ENCODE peak calls at places on chromosomes 2 and 18, in six cellular contexts. H is K562, B is HCT116, P is H1, M is HepG2, O is SK-N-SH. A is an unnamed sample.

GRCh38 chr18:76803814-76804213 is 18.5 kb upstream of the ZNF236 start:
- DNase-seq in B (no peak), H (peak; percentile 45), M (peak; percentile 44), P (peak; percentile 88), O (peak; percentile 77), A (no peak)

GRCh38 chr2:42510191-42510929 is 16.6 kb upstream of the KCNG3 start:
- DNase-seq in P (no peak), M (no peak), H (no peak), O (peak; percentile 74), B (no peak), A (no peak)

GRCh38 chr18:77811510-77811909 is 561.9 kb downstream of the GALR1 start:
- DNase-seq in B (no peak), H (no peak), P (no peak), M (no peak), O (no peak), A (no peak)

GRCh38 chr18:1976484-1976883 is 594.8 kb downstream of the METTL4 start:
- DNase-seq in H (no peak), M (no peak), O (no peak), B (no peak), P (no peak), A (no peak)

GRCh38 chr2:156563994-156564753 is 128.0 kb downstream of the GPD2 start:
- DNase-seq in H (no peak), P (no peak), M (no peak), O (no peak), B (no peak), A (no peak)

GRCh38 chr2:148602918-148603561 is 41.5 kb upstream of the EPC2 start:
- DNase-seq in M (no peak), O (no peak), B (no peak), H (no peak), P (no peak), A (no peak)

GRCh38 chr2:237859533-237860272 is at the start of gene RAMP1:
- DNase-seq in O (peak; percentile 81), P (no peak), M (no peak), H (no peak), B (no peak), A (no peak)

GRCh38 chr2:178419123-178419522 is 31.9 kb downstream of the PRKRA start:
- DNase-seq in O (no peak), H (peak; percentile 39), M (no peak), B (no peak), P (no peak), A (no peak)

GRCh38 chr18:24270937-24271380 is 126.7 kb downstream of the OSBPL1A start:
- DNase-seq in P (no peak), O (no peak), M (no peak), H (no peak), B (no peak), A (peak; percentile 2)

GRCh38 chr2:114661926-114662670 is 219.7 kb downstream of the DPP10 start:
- DNase-seq in P (peak; percentile 47), B (no peak), O (peak; percentile 17), H (no peak), M (no peak), A (peak; percentile 54)

GRCh38 chr18:74944676-74945075 is 264.3 kb downstream of the PTGR3 start:
- DNase-seq in O (no peak), B (no peak), H (no peak), P (no peak), M (no peak), A (no peak)

GRCh38 chr18:43735570-43735969 is 458.3 kb upstream of the SYT4 start:
- DNase-seq in P (no peak), M (no peak), H (no peak), O (no peak), B (no peak), A (no peak)

GRCh38 chr18:55647331-55647730 is 59.3 kb upstream of the TCF4 start:
- DNase-seq in B (no peak), O (no peak), P (no peak), H (no peak), M (no peak), A (no peak)

GRCh38 chr2:173644146-173644545 is 289.5 kb downstream of the CDCA7 start:
- DNase-seq in O (no peak), P (no peak), M (no peak), B (no peak), H (no peak), A (no peak)

GRCh38 chr18:11761553-11761952 is 72.5 kb downstream of the GNAL start:
- DNase-seq in P (no peak), O (no peak), H (peak; percentile 48), M (peak; percentile 10), B (peak; percentile 8), A (peak; percentile 20)

GRCh38 chr18:48676346-48676745 is 137.5 kb downstream of the CTIF start:
- DNase-seq in H (no peak), O (no peak), P (no peak), B (no peak), M (no peak), A (no peak)

GRCh38 chr18:7728297-7728696 is 161.2 kb downstream of the PTPRM start:
- DNase-seq in O (no peak), P (no peak), B (no peak), M (no peak), H (no peak), A (no peak)

GRCh38 chr18:47754311-47755101 is 176.0 kb downstream of the SMAD2 start:
- DNase-seq in P (peak; percentile 100), M (peak; percentile 23), H (peak; percentile 76), B (peak; percentile 37), O (peak; percentile 84), A (peak; percentile 63)

GRCh38 chr2:207083361-207084080 is 82.2 kb downstream of the KLF7 start:
- DNase-seq in B (no peak), H (no peak), M (no peak), O (no peak), P (no peak), A (no peak)

GRCh38 chr18:48787523-48788151 is 163.1 kb downstream of the SMAD7 start:
- DNase-seq in B (no peak), O (peak; percentile 68), M (no peak), H (no peak), P (no peak), A (no peak)

GRCh38 chr2:206993964-206994363 is 54.6 kb downstream of the CPO start:
- DNase-seq in M (no peak), B (no peak), O (no peak), P (no peak), H (no peak), A (no peak)

GRCh38 chr2:98148968-98149697 is 62.2 kb downstream of the VWA3B start:
- DNase-seq in P (no peak), H (no peak), B (peak; percentile 24), M (peak; percentile 71), O (no peak), A (no peak)

GRCh38 chr2:63668464-63668863 is 79.7 kb downstream of the MDH1 start:
- DNase-seq in M (no peak), H (no peak), P (no peak), B (no peak), O (no peak), A (no peak)

GRCh38 chr18:26017929-26018328 is 72.5 kb downstream of the SS18 start:
- DNase-seq in M (no peak), B (no peak), H (no peak), O (no peak), P (no peak), A (no peak)

GRCh38 chr18:26008619-26009018 is 81.8 kb downstream of the SS18 start:
- DNase-seq in M (no peak), B (no peak), P (no peak), O (no peak), H (no peak), A (no peak)

GRCh38 chr18:26014462-26014861 is 76.0 kb downstream of the SS18 start:
- DNase-seq in P (no peak), M (no peak), O (no peak), B (no peak), H (no peak), A (no peak)
- H3K36me3 ChIP-seq in P (peaks cover 14% of the 10 kb centered on the region), M (peaks cover 2% of the 10 kb centered on the region), O (peaks cover 82% of the 10 kb centered on the region), B (peaks cover 5% of the 10 kb centered on the region), H (peaks cover 57% of the 10 kb centered on the region), A (peaks cover 2% of the 10 kb centered on the region)

GRCh38 chr2:218180728-218181127 is 14.0 kb upstream of the CXCR1 start:
- DNase-seq in M (no peak), O (no peak), H (no peak), B (no peak), P (no peak), A (no peak)
- TF ChIP-seq YY1 in M (no peak), O (no peak), H (no peak), B (no peak), P (no peak), A (no peak)

GRCh38 chr2:38748391-38748790 is 2.8 kb downstream of the SRSF7 start:
- DNase-seq in M (no peak), P (no peak), H (no peak), B (no peak), O (no peak), A (no peak)

GRCh38 chr2:38747819-38748218 is 3.3 kb downstream of the SRSF7 start:
- DNase-seq in P (no peak), B (no peak), M (no peak), H (no peak), O (no peak), A (no peak)

GRCh38 chr2:38748857-38749804 is 2.0 kb downstream of the SRSF7 start:
- DNase-seq in B (no peak), M (no peak), O (no peak), P (no peak), H (no peak), A (no peak)

GRCh38 chr2:38744399-38744780 is 6.8 kb downstream of the SRSF7 start:
- DNase-seq in B (no peak), H (no peak), M (no peak), O (no peak), P (no peak), A (no peak)

GRCh38 chr2:38747007-38747424 is 4.1 kb downstream of the SRSF7 start:
- DNase-seq in H (no peak), O (peak; percentile 70), P (no peak), B (no peak), M (no peak), A (no peak)
- H3K36me3 ChIP-seq in H (peaks cover 82% of the 10 kb centered on the region), O (peaks cover 79% of the 10 kb centered on the region), P (peaks cover 68% of the 10 kb centered on the region), B (peaks cover 75% of the 10 kb centered on the region), M (peaks cover 17% of the 10 kb centered on the region), A (peaks cover 83% of the 10 kb centered on the region)

GRCh38 chr2:8644605-8645175 is 37.2 kb upstream of the ID2 start:
- DNase-seq in H (peak; percentile 79), B (no peak), P (no peak), M (no peak), O (no peak), A (no peak)
- TF ChIP-seq YY1 in H (peak; percentile 16), B (no peak), P (no peak), M (no peak), O (no peak), A (no peak)

GRCh38 chr2:110784047-110784631 is 51.8 kb downstream of the ACOXL start:
- DNase-seq in M (no peak), O (no peak), B (no peak), P (peak; percentile 29), H (no peak), A (no peak)

GRCh38 chr2:110788936-110789335 is 56.6 kb downstream of the ACOXL start:
- DNase-seq in B (no peak), H (no peak), O (no peak), M (no peak), P (peak; percentile 14), A (no peak)

GRCh38 chr2:110780461-110780860 is 48.1 kb downstream of the ACOXL start:
- DNase-seq in B (no peak), H (no peak), P (no peak), M (no peak), O (no peak), A (no peak)

GRCh38 chr2:110785439-110785838 is 53.1 kb downstream of the ACOXL start:
- DNase-seq in B (no peak), H (no peak), M (no peak), O (no peak), P (no peak), A (no peak)

GRCh38 chr2:110783474-110783873 is 51.1 kb downstream of the ACOXL start:
- DNase-seq in O (no peak), B (no peak), P (no peak), H (no peak), M (no peak), A (no peak)
- H3K36me3 ChIP-seq in O (no peaks in the 10 kb centered on the region), B (no peaks in the 10 kb centered on the region), P (peaks cover 6% of the 10 kb centered on the region), H (no peaks in the 10 kb centered on the region), M (no peaks in the 10 kb centered on the region), A (no peaks in the 10 kb centered on the region)

A was measured in NT2/D1.